ENCODE peak calls at places on chromosomes 7 and 10, in five cellular contexts. J is SK-N-SH, S is HepG2, E is K562, R is GM12878. Y is an unnamed sample. For H3K9me3, the result is how much of the 10 kb centered on the place peaks cover.

GRCh38 chr7:65840446-65840845 is 32.4 kb upstream of the VKORC1L1 start:
- DNase-seq in S (no peak), R (peak), E (no peak), J (no peak), Y (peak)

GRCh38 chr10:71392791-71393781 is 3.6 kb upstream of the CDH23 start:
- DNase-seq in S (no peak), J (no peak), R (no peak), E (no peak), Y (no peak)

GRCh38 chr7:145036592-145037386 is 200.9 kb upstream of the TPK1 start:
- DNase-seq in S (peak), J (peak), E (peak), R (peak), Y (peak)

GRCh38 chr7:129778770-129779601 is 167.5 kb downstream of the NRF1 start:
- DNase-seq in J (no peak), S (no peak), E (peak), R (no peak), Y (no peak)

GRCh38 chr7:116772423-116772852 is 89.9 kb upstream of the CAPZA2 start:
- DNase-seq in E (no peak), S (peak), R (no peak), J (no peak), Y (peak)

GRCh38 chr7:128114806-128115205 is 83.6 kb upstream of the LRRC4 start:
- DNase-seq in J (no peak), R (no peak), S (no peak), E (no peak), Y (no peak)

GRCh38 chr7:55081067-55081853 is 62.4 kb downstream of the EGFR start:
- DNase-seq in E (no peak), S (no peak), R (no peak), J (peak), Y (no peak)

GRCh38 chr10:4246881-4247358 is 461.9 kb upstream of the KLF6 start:
- DNase-seq in S (no peak), E (no peak), J (no peak), R (no peak), Y (no peak)

GRCh38 chr10:121911421-121911697 is 16.5 kb downstream of the ATE1 start:
- DNase-seq in E (no peak), J (no peak), S (no peak), R (no peak), Y (no peak)

GRCh38 chr10:92081641-92082040 is 158.1 kb downstream of the BTAF1 start:
- DNase-seq in R (no peak), E (no peak), J (no peak), S (no peak), Y (no peak)

GRCh38 chr10:69712346-69712745 is 82.3 kb downstream of the FAM241B start:
- DNase-seq in R (no peak), E (no peak), J (no peak), S (no peak), Y (no peak)

GRCh38 chr7:36244429-36244828 is 91.4 kb downstream of the EEPD1 start:
- DNase-seq in S (no peak), R (no peak), J (no peak), E (no peak), Y (no peak)

GRCh38 chr10:17910144-17910789 is 41.5 kb upstream of the SLC39A12 start:
- DNase-seq in J (peak), E (peak), R (peak), S (peak), Y (peak)

GRCh38 chr10:93573051-93573909 is 6.8 kb downstream of the FFAR4 start:
- DNase-seq in J (no peak), E (no peak), S (no peak), R (no peak), Y (no peak)

GRCh38 chr10:89332092-89332633 is 4.4 kb downstream of the IFIT3 start:
- DNase-seq in E (peak), J (no peak), S (peak), R (peak), Y (no peak)

GRCh38 chr7:83065714-83066113 is 97.0 kb downstream of the PCLO start:
- DNase-seq in S (no peak), R (no peak), J (no peak), E (no peak), Y (no peak)

DNA sequence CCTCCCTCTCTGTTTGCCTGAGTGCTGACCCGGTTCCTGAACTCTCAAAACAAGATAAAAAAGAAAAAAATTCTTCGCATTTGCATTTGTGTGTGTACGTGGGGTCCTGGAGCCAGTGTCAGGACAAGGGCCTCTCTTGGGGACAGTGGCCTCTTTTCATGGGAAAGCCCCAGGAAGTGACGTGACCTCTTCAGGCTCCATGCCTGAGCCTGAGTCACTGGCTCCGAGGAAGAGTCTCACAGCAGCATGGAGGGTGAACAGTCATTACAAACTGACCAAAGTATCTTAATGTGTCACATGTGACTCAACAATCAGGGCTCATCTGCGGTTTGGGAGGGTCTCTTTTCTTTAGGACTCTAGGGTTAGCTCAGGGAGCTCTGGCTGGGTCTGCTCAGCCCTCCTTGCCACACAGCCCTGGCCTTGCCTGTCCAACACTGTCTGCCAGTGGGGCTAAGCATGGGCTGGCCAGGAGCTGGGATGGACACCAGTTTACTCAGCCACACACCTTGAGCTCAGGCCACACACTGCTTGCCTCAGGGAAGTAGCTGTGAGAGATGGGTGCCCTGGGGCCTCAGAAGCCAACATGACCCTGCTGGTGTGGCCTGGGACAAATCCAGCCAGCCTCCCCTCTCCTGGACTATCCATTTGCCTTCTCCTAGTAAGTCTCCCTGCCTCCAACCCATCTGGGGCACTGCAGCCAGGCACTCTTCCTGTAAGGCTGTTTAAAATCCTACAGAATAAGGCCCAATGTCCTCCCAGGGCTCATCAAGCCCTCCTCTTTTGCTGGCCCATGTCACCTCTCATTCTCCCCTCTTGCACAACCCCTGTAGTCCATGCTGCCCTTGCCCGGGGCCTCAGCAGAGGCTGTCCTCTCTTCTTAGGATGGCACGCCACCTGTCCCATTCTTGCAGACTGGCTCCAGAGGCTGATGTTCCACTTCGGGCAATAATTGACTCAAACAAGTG is 10.5 kb downstream of the TMEM273 start:
- DNase-seq in E (peak), R (peak), S (peak), J (no peak), Y (peak)
- TF ChIP-seq MAX in E (peak), R (no peak), S (no peak), J (no peak), Y (no peak)

DNA sequence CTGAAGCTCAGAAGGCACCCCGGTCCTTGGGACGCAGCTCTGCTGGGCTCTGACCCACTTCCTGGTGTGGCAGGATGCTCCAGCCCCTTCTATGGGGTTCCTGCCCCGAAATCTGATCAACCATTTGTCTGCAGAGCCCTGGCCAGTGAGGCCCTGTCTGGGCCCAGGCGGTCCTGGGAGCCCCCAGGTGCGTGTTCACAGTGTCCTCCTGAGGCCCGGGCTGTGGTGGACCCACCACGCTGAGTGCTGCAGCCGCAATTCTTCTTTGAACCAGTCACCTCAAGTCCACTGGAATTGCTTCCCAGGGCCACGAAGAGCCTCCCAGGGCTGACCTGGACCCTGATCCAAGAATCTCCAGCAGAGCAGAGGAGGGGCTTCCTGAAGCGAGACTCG is 19.1 kb downstream of the KNDC1 start:
- DNase-seq in E (no peak), S (no peak), J (no peak), R (no peak), Y (no peak)
- H3K9me3 ChIP-seq in E (under half), S (under half), J (under half), R (under half), Y (under half)

GRCh38 chr7:22220947-22221346 is 136.0 kb downstream of the RAPGEF5 start:
- DNase-seq in J (no peak), S (no peak), R (no peak), E (no peak), Y (no peak)

GRCh38 chr7:22219739-22220493 is 137.0 kb downstream of the RAPGEF5 start:
- DNase-seq in S (no peak), R (no peak), J (no peak), E (no peak), Y (no peak)

GRCh38 chr7:22216832-22217475 is 140.0 kb downstream of the RAPGEF5 start:
- DNase-seq in S (no peak), R (no peak), J (no peak), E (no peak), Y (no peak)

GRCh38 chr7:22216309-22216708 is 140.6 kb downstream of the RAPGEF5 start:
- DNase-seq in S (peak), J (no peak), R (no peak), E (peak), Y (no peak)

GRCh38 chr7:22219036-22219435 is 137.9 kb downstream of the RAPGEF5 start:
- DNase-seq in E (no peak), J (no peak), S (no peak), R (no peak), Y (no peak)
- TF ChIP-seq ZBTB33 in E (no peak), J (no peak), S (no peak), R (no peak), Y (no peak)

GRCh38 chr7:38685851-38686250 is 54.7 kb upstream of the AMPH start:
- DNase-seq in J (no peak), R (no peak), E (no peak), S (no peak), Y (no peak)

GRCh38 chr7:38681882-38682281 is 50.7 kb upstream of the AMPH start:
- DNase-seq in J (no peak), S (no peak), E (no peak), R (no peak), Y (no peak)

GRCh38 chr7:38679419-38679818 is 48.2 kb upstream of the AMPH start:
- DNase-seq in S (no peak), E (no peak), R (no peak), J (no peak), Y (no peak)

GRCh38 chr7:38678342-38679054 is 47.3 kb upstream of the AMPH start:
- DNase-seq in R (no peak), S (no peak), J (no peak), E (no peak), Y (no peak)

GRCh38 chr7:38682602-38683001 is 51.4 kb upstream of the AMPH start:
- DNase-seq in E (no peak), S (no peak), R (no peak), J (no peak), Y (no peak)
- TF ChIP-seq MAX in E (no peak), S (no peak), R (no peak), J (no peak), Y (no peak)

DNA sequence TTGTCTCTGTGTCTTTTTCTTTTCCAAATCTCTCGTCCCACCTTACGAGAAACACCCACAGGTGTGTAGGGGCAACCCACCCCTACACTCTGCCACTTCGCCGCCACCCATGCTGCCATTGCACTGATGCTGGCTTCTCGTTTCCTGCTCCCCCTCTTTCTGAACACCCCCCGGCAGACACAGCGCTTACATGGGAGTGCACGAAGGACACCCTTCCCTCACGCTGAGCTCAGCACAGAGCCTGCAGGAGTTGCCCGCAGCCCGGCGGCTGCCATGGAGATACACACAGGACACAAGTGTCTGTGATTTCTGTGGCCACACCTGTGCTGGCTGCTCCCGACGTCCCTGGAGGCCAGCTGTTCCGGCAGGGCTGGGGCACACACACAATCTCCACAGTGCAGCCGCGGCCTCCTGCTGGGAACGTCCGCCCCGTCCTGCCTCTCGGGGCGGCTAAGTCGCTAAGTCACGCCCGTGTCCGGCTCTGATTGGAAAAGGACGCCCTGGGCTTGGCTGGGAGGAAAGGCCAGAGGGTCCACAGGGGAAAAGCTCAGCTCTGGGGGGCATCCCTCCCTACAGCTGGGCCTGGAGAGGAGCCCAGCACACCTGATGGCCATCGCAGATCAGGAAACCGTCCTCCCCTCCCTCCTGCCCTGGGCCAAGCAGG is 349.8 kb downstream of the PTPRN2 start:
- DNase-seq in R (no peak), J (no peak), S (no peak), E (peak), Y (no peak)
- H3K9me3 ChIP-seq in R (under half), J (under half), S (under half), E (under half), Y (under half)

GRCh38 chr7:18068745-18069144 is 41.1 kb upstream of the PRPS1L1 start:
- DNase-seq in S (no peak), E (no peak), R (no peak), J (no peak), Y (no peak)

GRCh38 chr7:18064242-18064838 is 36.7 kb upstream of the PRPS1L1 start:
- DNase-seq in E (peak), S (peak), J (peak), R (no peak), Y (no peak)
- TF ChIP-seq ZBTB33 in E (no peak), S (no peak), J (no peak), R (no peak), Y (no peak)